ENCODE peak calls at places on chromosomes 1 and 21, in nine cellular contexts. D is right cardiac atrium; N is stomach; B is NCI-H1105 treated with DMSO at 0.1 percent for 48 hours; O is occipital lobe; S is body of pancreas; M is dorsolateral prefrontal cortex; W is stimulated activated CD8-positive, alpha-beta memory T cell treated with anti-CD3 and anti-CD28 coated beads, Interleukin-4, amount 100 ng/mL, for 4 hours; F is nucleus accumbens. U is an unnamed sample.

GRCh38 chr1:24393892-24394291 is 19.7 kb downstream of the STPG1 start:
- DNase-seq in M (no peak), S (no peak), B (no peak), W (no peak), F (no peak), O (no peak), D (no peak), N (no peak), U (no peak)

GRCh38 chr1:41936107-41936506 is 17.4 kb upstream of the HIVEP3 start:
- DNase-seq in F (no peak), O (no peak), N (no peak), D (no peak), M (no peak), S (no peak), W (no peak), B (peak; percentile 85), U (no peak)

GRCh38 chr21:45931397-45931969 is 50.1 kb upstream of the COL6A1 start:
- DNase-seq in M (no peak), F (no peak), O (no peak), W (no peak), B (no peak), D (no peak), N (no peak), S (no peak), U (no peak)

GRCh38 chr21:35414511-35415139 is 365.5 kb upstream of the RUNX1 start:
- DNase-seq in N (no peak), O (no peak), W (no peak), D (no peak), F (no peak), M (no peak), B (no peak), S (no peak), U (no peak)

GRCh38 chr1:38244218-38244617 is 197.6 kb upstream of the POU3F1 start:
- DNase-seq in W (no peak), F (no peak), O (no peak), M (no peak), B (no peak), N (no peak), D (no peak), S (no peak), U (no peak)

GRCh38 chr1:212696721-212697331 is 2.8 kb downstream of the BATF3 start:
- DNase-seq in W (no peak), F (no peak), O (no peak), B (no peak), M (no peak), S (no peak), D (no peak), N (no peak), U (no peak)

GRCh38 chr21:39182484-39183271 is 573 bp downstream of the PSMG1 start:
- DNase-seq in N (no peak), W (no peak), B (peak; percentile 2), F (no peak), M (no peak), O (no peak), S (no peak), D (no peak), U (peak; percentile 25)

GRCh38 chr21:45297869-45298268 is 10.2 kb upstream of the POFUT2 start:
- DNase-seq in S (no peak), F (no peak), D (no peak), O (no peak), N (no peak), B (no peak), W (no peak), M (no peak), U (no peak)

GRCh38 chr1:225848044-225848955 is 33.9 kb downstream of the TMEM63A start:
- DNase-seq in M (peak; percentile 76), O (peak; percentile 31), F (no peak), B (no peak), W (no peak), S (no peak), D (no peak), N (no peak), U (peak; percentile 67)

GRCh38 chr1:160328171-160328570 is 14.9 kb downstream of the COPA start:
- DNase-seq in N (no peak), S (no peak), M (no peak), D (no peak), W (no peak), O (peak; percentile 5), B (no peak), F (no peak), U (no peak)

GRCh38 chr1:19750101-19750881 is 49.4 kb downstream of the TMCO4 start:
- DNase-seq in O (no peak), F (no peak), W (no peak), N (no peak), D (no peak), B (no peak), S (no peak), M (no peak), U (no peak)

GRCh38 chr1:182783068-182783467 is 6.5 kb upstream of the NPL start:
- DNase-seq in W (no peak), S (no peak), F (no peak), B (no peak), O (no peak), M (no peak), N (no peak), D (no peak), U (no peak)

GRCh38 chr21:32653326-32653901 is 41.2 kb upstream of the CFAP298 start:
- DNase-seq in M (no peak), D (no peak), S (peak; percentile 32), F (no peak), B (peak; percentile 39), W (no peak), O (no peak), N (no peak), U (peak; percentile 56)

GRCh38 chr1:155175281-155175926 is 1.8 kb downstream of the TRIM46 start:
- DNase-seq in M (no peak), W (no peak), D (no peak), B (no peak), F (no peak), O (no peak), N (peak; percentile 24), S (no peak), U (no peak)

GRCh38 chr21:44854664-44855446 is 18.6 kb downstream of the PTTG1IP start:
- DNase-seq in W (no peak), O (no peak), D (no peak), F (no peak), S (no peak), M (no peak), B (no peak), N (no peak), U (no peak)

GRCh38 chr1:41476807-41477361 is 7.6 kb downstream of the EDN2 start:
- DNase-seq in M (no peak), N (peak; percentile 79), S (peak; percentile 89), W (no peak), B (no peak), D (no peak), F (no peak), O (no peak), U (no peak)

GRCh38 chr1:206521694-206522402 is 14.5 kb downstream of the RASSF5 start:
- DNase-seq in O (no peak), F (no peak), W (no peak), M (no peak), N (no peak), S (no peak), B (no peak), D (no peak), U (no peak)

GRCh38 chr1:208110296-208110695 is 133.9 kb downstream of the PLXNA2 start:
- DNase-seq in B (no peak), S (no peak), M (no peak), D (no peak), N (no peak), F (no peak), O (no peak), W (no peak), U (no peak)

GRCh38 chr1:186482661-186483255 is 21.8 kb upstream of the PDC start:
- DNase-seq in S (peak; percentile 35), O (no peak), W (peak; percentile 9), N (peak; percentile 42), B (peak; percentile 59), D (peak; percentile 34), M (peak; percentile 56), F (no peak), U (peak; percentile 51)

GRCh38 chr1:58764294-58764978 is 19.4 kb downstream of the JUN start:
- DNase-seq in W (no peak), D (no peak), M (no peak), B (no peak), O (no peak), N (no peak), S (no peak), F (no peak), U (no peak)

GRCh38 chr1:20719261-20719660 is 1.5 kb upstream of the KIF17 start:
- DNase-seq in N (no peak), W (no peak), O (no peak), F (no peak), S (no peak), M (peak; percentile 22), D (no peak), B (no peak), U (no peak)

GRCh38 chr1:240693844-240694243 is 81.9 kb upstream of the GREM2 start:
- DNase-seq in N (no peak), W (no peak), B (no peak), M (no peak), S (no peak), F (no peak), D (no peak), O (no peak), U (no peak)

GRCh38 chr1:95323117-95323516 is 89.1 kb downstream of the RWDD3 start:
- DNase-seq in S (no peak), M (no peak), N (no peak), O (no peak), W (no peak), F (no peak), D (no peak), B (no peak), U (no peak)

GRCh38 chr1:194159941-194160340 is 973.5 kb upstream of the B3GALT2 start:
- DNase-seq in M (no peak), B (no peak), N (no peak), O (no peak), F (no peak), D (no peak), S (no peak), W (no peak), U (no peak)

GRCh38 chr21:40706161-40706560 is 140.8 kb downstream of the DSCAM start:
- DNase-seq in B (no peak), O (no peak), D (no peak), W (no peak), N (no peak), M (no peak), S (no peak), F (no peak), U (no peak)

GRCh38 chr1:47023268-47024137 is at the start of gene CYP4X1:
- DNase-seq in W (no peak), N (peak; percentile 70), O (peak; percentile 37), B (peak; percentile 80), S (peak; percentile 3), F (no peak), D (peak; percentile 61), M (peak; percentile 56), U (no peak)

GRCh38 chr1:94654031-94654430 is 112.5 kb upstream of the F3 start:
- DNase-seq in N (no peak), W (no peak), B (no peak), S (peak; percentile 25), M (no peak), O (no peak), F (no peak), D (no peak), U (no peak)

GRCh38 chr1:171805395-171806115 is 24.1 kb downstream of the METTL13 start:
- DNase-seq in O (no peak), N (no peak), S (no peak), F (no peak), B (no peak), W (no peak), M (no peak), D (no peak), U (peak; percentile 40)

GRCh38 chr1:200118779-200119505 is 91.4 kb downstream of the NR5A2 start:
- DNase-seq in W (no peak), S (no peak), F (no peak), M (no peak), D (no peak), B (peak; percentile 94), N (no peak), O (no peak), U (no peak)

GRCh38 chr1:151325646-151326429 is 1.4 kb downstream of the PI4KB start:
- DNase-seq in M (no peak), W (no peak), N (no peak), O (no peak), B (no peak), D (no peak), S (no peak), F (no peak), U (no peak)

GRCh38 chr1:53987880-53988279 is 30.1 kb downstream of the LDLRAD1 start:
- DNase-seq in W (no peak), M (no peak), N (no peak), D (no peak), S (no peak), B (no peak), F (no peak), O (no peak), U (no peak)